ENCODE peak calls at places on chromosome 20, in six cellular contexts. O is astrocyte, I is hepatocyte, G is neural progenitor cell, J is HCT116, B is IMR-90. T is an unnamed sample.
A peak's percentile ranks its signal among the peaks of the same experiment; 100 is the strongest.

GRCh38 chr20:12744026-12744425 is 264.7 kb upstream of the SPTLC3 start:
- DNase-seq in O (no peak), B (no peak), I (no peak), J (no peak), G (no peak), T (no peak)

GRCh38 chr20:37382539-37383120 is 36.7 kb downstream of the SRC start:
- DNase-seq in I (no peak), G (no peak), B (no peak), O (no peak), J (no peak), T (no peak)

GRCh38 chr20:21301940-21302644 is 1.0 kb upstream of the XRN2 start:
- DNase-seq in O (no peak), J (no peak), B (no peak), I (no peak), G (no peak), T (peak; percentile 25)

GRCh38 chr20:32651537-32651936 is 22.2 kb downstream of the C20orf203 start:
- DNase-seq in J (no peak), G (no peak), O (no peak), B (no peak), I (peak; percentile 4), T (no peak)

GRCh38 chr20:61436268-61436667 is 184.2 kb downstream of the CDH4 start:
- DNase-seq in B (peak; percentile 61), J (no peak), O (peak; percentile 83), G (no peak), I (no peak), T (peak; percentile 83)

GRCh38 chr20:61524956-61525666 is 273.1 kb downstream of the CDH4 start:
- DNase-seq in I (no peak), O (no peak), G (no peak), J (no peak), B (no peak), T (no peak)

GRCh38 chr20:7930386-7930785 is 9.9 kb downstream of the HAO1 start:
- DNase-seq in I (no peak), B (no peak), O (no peak), J (no peak), G (no peak), T (peak; percentile 8)

GRCh38 chr20:47150403-47151152 is 205.9 kb downstream of the ZMYND8 start:
- DNase-seq in O (peak; percentile 54), I (peak; percentile 79), G (peak; percentile 91), J (peak; percentile 75), B (peak; percentile 73), T (peak; percentile 85)

GRCh38 chr20:43749734-43750294 is 23.0 kb upstream of the GTSF1L start:
- DNase-seq in B (peak; percentile 38), I (peak; percentile 84), J (peak; percentile 29), G (peak; percentile 82), O (no peak), T (peak; percentile 75)

GRCh38 chr20:48750941-48751620 is 76.7 kb downstream of the PREX1 start:
- DNase-seq in B (no peak), O (peak; percentile 12), G (peak; percentile 95), J (no peak), I (no peak), T (no peak)

GRCh38 chr20:59005523-59006166 is 1.4 kb downstream of the CTSZ start:
- DNase-seq in O (no peak), J (no peak), B (no peak), I (no peak), G (no peak), T (no peak)

GRCh38 chr20:47198996-47199552 is 157.4 kb downstream of the ZMYND8 start:
- DNase-seq in I (no peak), G (no peak), B (no peak), O (no peak), J (no peak), T (no peak)

GRCh38 chr20:2206957-2207769 is 88.6 kb upstream of the TGM3 start:
- DNase-seq in I (peak; percentile 90), O (peak; percentile 18), B (peak; percentile 28), G (peak; percentile 92), J (peak; percentile 29), T (peak; percentile 88)

GRCh38 chr20:17963114-17963897 is 5.3 kb downstream of the SNX5 start:
- DNase-seq in O (no peak), B (no peak), I (no peak), G (no peak), J (no peak), T (no peak)
- H3K4me3 ChIP-seq in O (no peak overlapping the region), B (no peak overlapping the region), I (no peak overlapping the region), G (no peak overlapping the region), J (no peak overlapping the region), T (peak overlapping the region; percentile 19)

GRCh38 chr20:41407617-41408016 is 41.0 kb upstream of the EMILIN3 start:
- DNase-seq in O (no peak), I (no peak), J (no peak), B (no peak), G (no peak), T (no peak)

GRCh38 chr20:41405436-41405835 is 38.8 kb upstream of the EMILIN3 start:
- DNase-seq in J (no peak), I (no peak), G (no peak), O (no peak), B (no peak), T (no peak)

GRCh38 chr20:41406896-41407444 is 40.4 kb upstream of the EMILIN3 start:
- DNase-seq in B (no peak), J (no peak), I (no peak), O (no peak), G (no peak), T (no peak)

GRCh38 chr20:41408131-41408789 is 41.6 kb upstream of the EMILIN3 start:
- DNase-seq in B (no peak), J (no peak), I (no peak), O (no peak), G (no peak), T (no peak)

GRCh38 chr20:41406307-41406706 is 39.7 kb upstream of the EMILIN3 start:
- DNase-seq in B (no peak), J (no peak), I (no peak), G (no peak), O (no peak), T (no peak)
- H2AFZ ChIP-seq in B (no peak overlapping the region), J (no peak overlapping the region), I (no peak overlapping the region), G (no peak overlapping the region), O (no peak overlapping the region), T (no peak overlapping the region)

GRCh38 chr20:50378170-50379000 is 131.8 kb upstream of the PTPN1 start:
- DNase-seq in I (no peak), O (no peak), J (no peak), G (no peak), B (peak; percentile 59), T (no peak)
- H3K4me3 ChIP-seq in I (no peak overlapping the region), O (no peak overlapping the region), J (no peak overlapping the region), G (no peak overlapping the region), B (no peak overlapping the region), T (peak overlapping the region; percentile 58)

GRCh38 chr20:23435675-23436539 is 3.6 kb upstream of the CSTL1 start:
- DNase-seq in J (no peak), O (no peak), I (peak; percentile 42), B (no peak), G (no peak), T (no peak)

GRCh38 chr20:23434521-23435313 is 4.8 kb upstream of the CSTL1 start:
- DNase-seq in J (no peak), O (no peak), G (no peak), B (no peak), I (no peak), T (no peak)

GRCh38 chr20:23433628-23434027 is 5.9 kb upstream of the CSTL1 start:
- DNase-seq in B (no peak), G (no peak), O (no peak), J (no peak), I (no peak), T (no peak)

GRCh38 chr20:23437126-23437894 is 2.2 kb upstream of the CSTL1 start:
- DNase-seq in O (no peak), B (no peak), G (no peak), J (no peak), I (no peak), T (no peak)

DNA sequence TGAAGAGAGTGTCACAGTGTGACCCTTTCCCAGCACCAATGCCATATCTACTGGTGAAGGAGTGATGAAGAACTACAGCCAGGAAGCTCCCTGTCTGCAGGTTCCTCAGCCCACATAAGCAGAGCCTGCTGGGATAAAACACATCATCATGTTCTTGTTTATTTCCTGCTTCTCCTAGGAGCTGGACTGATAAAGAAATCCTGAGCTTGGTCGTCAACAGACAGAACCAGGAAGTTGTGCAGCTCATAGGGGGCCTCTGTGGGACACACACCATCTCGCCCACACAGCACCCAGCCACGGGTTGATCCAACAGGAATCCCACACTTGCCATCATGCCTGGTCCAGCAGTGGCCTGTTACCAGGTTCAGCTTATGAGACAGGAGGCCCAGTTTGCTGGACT is 2.8 kb upstream of the CSTL1 start:
- DNase-seq in J (no peak), B (no peak), G (no peak), I (peak; percentile 42), O (no peak), T (no peak)
- H2AFZ ChIP-seq in J (no peak overlapping the region), B (peak overlapping the region; percentile 40), G (no peak overlapping the region), I (peak overlapping the region; percentile 55), O (no peak overlapping the region), T (no peak overlapping the region)

GRCh38 chr20:6678101-6678500 is 89.4 kb upstream of the BMP2 start:
- DNase-seq in G (no peak), B (no peak), O (no peak), J (no peak), I (no peak), T (no peak)

GRCh38 chr20:6679086-6679485 is 88.4 kb upstream of the BMP2 start:
- DNase-seq in O (no peak), G (no peak), J (no peak), B (no peak), I (no peak), T (no peak)

GRCh38 chr20:6671829-6672228 is 95.7 kb upstream of the BMP2 start:
- DNase-seq in G (no peak), J (no peak), I (no peak), O (no peak), B (no peak), T (no peak)

GRCh38 chr20:6673071-6673470 is 94.4 kb upstream of the BMP2 start:
- DNase-seq in I (no peak), B (no peak), J (no peak), O (no peak), G (no peak), T (no peak)

DNA sequence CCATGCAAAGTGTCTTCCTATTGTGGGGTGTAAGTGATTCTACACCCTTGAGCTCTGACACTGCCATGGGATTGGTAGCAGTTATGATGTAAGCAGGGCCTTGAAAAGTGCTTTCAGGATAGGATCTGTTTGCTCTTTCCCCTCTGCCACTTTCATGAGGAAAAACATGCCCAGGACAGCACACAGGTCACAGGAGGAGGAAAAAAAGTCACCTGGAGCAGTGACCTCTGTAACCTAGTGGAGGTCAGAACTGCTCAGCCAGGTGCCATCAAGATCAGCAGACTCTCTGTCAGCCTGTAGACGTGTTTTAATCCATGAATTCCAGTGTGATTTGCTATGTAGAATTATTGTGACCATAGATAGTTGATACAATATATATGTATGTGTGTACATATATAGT is 92.7 kb upstream of the BMP2 start:
- DNase-seq in O (no peak), G (no peak), J (no peak), B (no peak), I (no peak), T (no peak)
- H3K4me3 ChIP-seq in O (no peak overlapping the region), G (no peak overlapping the region), J (no peak overlapping the region), B (no peak overlapping the region), I (no peak overlapping the region), T (no peak overlapping the region)

GRCh38 chr20:10978713-10979112 is 304.9 kb upstream of the JAG1 start:
- DNase-seq in J (no peak), I (no peak), B (no peak), G (no peak), O (no peak), T (no peak)
- H2AFZ ChIP-seq in J (no peak overlapping the region), I (no peak overlapping the region), B (no peak overlapping the region), G (no peak overlapping the region), O (no peak overlapping the region), T (no peak overlapping the region)

T was measured in GM23248.